ENCODE peak calls at places on chromosomes 6 and 20, in four cellular contexts. One of them, this sample, is unnamed.

GRCh38 chr20:21521596-21522478 is 8.0 kb upstream of the NKX2-2 start:
- DNase-seq in activated CD4-positive, alpha-beta T cell treated with anti-CD3 and anti-CD28 coated beads, Interleukin-2, amount 10 ng/mL, durations not matched to agents 7 days and 5 days: no peak
- DNase-seq in fibroblast of the conjunctiva: no peak
- DNase-seq in activated gamma-delta T cell: no peak
- DNase-seq in this sample: no peak

GRCh38 chr6:22556298-22556697 is 13.1 kb upstream of the HDGFL1 start:
- DNase-seq in activated CD4-positive, alpha-beta T cell treated with anti-CD3 and anti-CD28 coated beads, Interleukin-2, amount 10 ng/mL, durations not matched to agents 7 days and 5 days: no peak
- DNase-seq in fibroblast of the conjunctiva: no peak
- DNase-seq in activated gamma-delta T cell: no peak
- DNase-seq in this sample: no peak

GRCh38 chr6:11356404-11357155 is 124.1 kb upstream of the NEDD9 start:
- DNase-seq in activated CD4-positive, alpha-beta T cell treated with anti-CD3 and anti-CD28 coated beads, Interleukin-2, amount 10 ng/mL, durations not matched to agents 7 days and 5 days: no peak
- DNase-seq in fibroblast of the conjunctiva: no peak
- DNase-seq in activated gamma-delta T cell: no peak
- DNase-seq in this sample: no peak

GRCh38 chr6:17740559-17741220 is 34.0 kb upstream of the NUP153 start:
- DNase-seq in activated CD4-positive, alpha-beta T cell treated with anti-CD3 and anti-CD28 coated beads, Interleukin-2, amount 10 ng/mL, durations not matched to agents 7 days and 5 days: no peak
- DNase-seq in fibroblast of the conjunctiva: no peak
- DNase-seq in activated gamma-delta T cell: no peak
- DNase-seq in this sample: no peak

GRCh38 chr6:14520536-14520935 is 403.0 kb downstream of the CD83 start:
- DNase-seq in activated CD4-positive, alpha-beta T cell treated with anti-CD3 and anti-CD28 coated beads, Interleukin-2, amount 10 ng/mL, durations not matched to agents 7 days and 5 days: no peak
- DNase-seq in fibroblast of the conjunctiva: no peak
- DNase-seq in activated gamma-delta T cell: no peak
- DNase-seq in this sample: no peak

GRCh38 chr6:82906489-82906888 is 159.2 kb downstream of the UBE3D start:
- DNase-seq in activated CD4-positive, alpha-beta T cell treated with anti-CD3 and anti-CD28 coated beads, Interleukin-2, amount 10 ng/mL, durations not matched to agents 7 days and 5 days: no peak
- DNase-seq in fibroblast of the conjunctiva: no peak
- DNase-seq in activated gamma-delta T cell: no peak
- DNase-seq in this sample: no peak

GRCh38 chr6:157579467-157580031 is 198.6 kb downstream of the ZDHHC14 start:
- DNase-seq in activated CD4-positive, alpha-beta T cell treated with anti-CD3 and anti-CD28 coated beads, Interleukin-2, amount 10 ng/mL, durations not matched to agents 7 days and 5 days: peak
- DNase-seq in fibroblast of the conjunctiva: no peak
- DNase-seq in activated gamma-delta T cell: no peak
- DNase-seq in this sample: no peak

GRCh38 chr6:36594816-36595167 is 630 bp downstream of the SRSF3 start:
- DNase-seq in activated CD4-positive, alpha-beta T cell treated with anti-CD3 and anti-CD28 coated beads, Interleukin-2, amount 10 ng/mL, durations not matched to agents 7 days and 5 days: no peak
- DNase-seq in fibroblast of the conjunctiva: no peak
- DNase-seq in activated gamma-delta T cell: no peak
- DNase-seq in this sample: no peak

GRCh38 chr6:105509506-105510331 is 106.8 kb upstream of the PREP start:
- DNase-seq in activated CD4-positive, alpha-beta T cell treated with anti-CD3 and anti-CD28 coated beads, Interleukin-2, amount 10 ng/mL, durations not matched to agents 7 days and 5 days: no peak
- DNase-seq in fibroblast of the conjunctiva: no peak
- DNase-seq in activated gamma-delta T cell: no peak
- DNase-seq in this sample: no peak

GRCh38 chr6:152338335-152339125 is 298.6 kb downstream of the SYNE1 start:
- DNase-seq in activated CD4-positive, alpha-beta T cell treated with anti-CD3 and anti-CD28 coated beads, Interleukin-2, amount 10 ng/mL, durations not matched to agents 7 days and 5 days: peak
- DNase-seq in fibroblast of the conjunctiva: no peak
- DNase-seq in activated gamma-delta T cell: no peak
- DNase-seq in this sample: no peak

GRCh38 chr6:169807219-169807618 is 55.8 kb downstream of the ERMARD start:
- DNase-seq in activated CD4-positive, alpha-beta T cell treated with anti-CD3 and anti-CD28 coated beads, Interleukin-2, amount 10 ng/mL, durations not matched to agents 7 days and 5 days: no peak
- DNase-seq in fibroblast of the conjunctiva: no peak
- DNase-seq in activated gamma-delta T cell: no peak
- DNase-seq in this sample: no peak

GRCh38 chr20:57782631-57783041 is 72.8 kb upstream of the PMEPA1 start:
- DNase-seq in activated CD4-positive, alpha-beta T cell treated with anti-CD3 and anti-CD28 coated beads, Interleukin-2, amount 10 ng/mL, durations not matched to agents 7 days and 5 days: no peak
- DNase-seq in fibroblast of the conjunctiva: no peak
- DNase-seq in activated gamma-delta T cell: no peak
- DNase-seq in this sample: no peak

GRCh38 chr6:121668259-121668658 is 232.8 kb downstream of the GJA1 start:
- DNase-seq in activated CD4-positive, alpha-beta T cell treated with anti-CD3 and anti-CD28 coated beads, Interleukin-2, amount 10 ng/mL, durations not matched to agents 7 days and 5 days: no peak
- DNase-seq in fibroblast of the conjunctiva: no peak
- DNase-seq in activated gamma-delta T cell: no peak
- DNase-seq in this sample: no peak

GRCh38 chr6:66865771-66866170 is 1158.7 kb upstream of the EYS start:
- DNase-seq in activated CD4-positive, alpha-beta T cell treated with anti-CD3 and anti-CD28 coated beads, Interleukin-2, amount 10 ng/mL, durations not matched to agents 7 days and 5 days: no peak
- DNase-seq in fibroblast of the conjunctiva: no peak
- DNase-seq in activated gamma-delta T cell: no peak
- DNase-seq in this sample: no peak

GRCh38 chr20:45445805-45446562 is 23.6 kb upstream of the WFDC2 start:
- DNase-seq in activated CD4-positive, alpha-beta T cell treated with anti-CD3 and anti-CD28 coated beads, Interleukin-2, amount 10 ng/mL, durations not matched to agents 7 days and 5 days: peak
- DNase-seq in fibroblast of the conjunctiva: no peak
- DNase-seq in activated gamma-delta T cell: no peak
- DNase-seq in this sample: no peak

GRCh38 chr6:11143394-11144371 is 32.2 kb upstream of the ERVFRD-1 start:
- DNase-seq in activated CD4-positive, alpha-beta T cell treated with anti-CD3 and anti-CD28 coated beads, Interleukin-2, amount 10 ng/mL, durations not matched to agents 7 days and 5 days: no peak
- DNase-seq in fibroblast of the conjunctiva: peak
- DNase-seq in activated gamma-delta T cell: no peak
- DNase-seq in this sample: peak

GRCh38 chr20:44187054-44187762 is at the start of gene JPH2:
- DNase-seq in activated CD4-positive, alpha-beta T cell treated with anti-CD3 and anti-CD28 coated beads, Interleukin-2, amount 10 ng/mL, durations not matched to agents 7 days and 5 days: no peak
- DNase-seq in fibroblast of the conjunctiva: peak
- DNase-seq in activated gamma-delta T cell: no peak
- DNase-seq in this sample: peak

GRCh38 chr20:38453941-38454340 is 18.7 kb upstream of the RALGAPB start:
- DNase-seq in activated CD4-positive, alpha-beta T cell treated with anti-CD3 and anti-CD28 coated beads, Interleukin-2, amount 10 ng/mL, durations not matched to agents 7 days and 5 days: no peak
- DNase-seq in fibroblast of the conjunctiva: no peak
- DNase-seq in activated gamma-delta T cell: no peak
- DNase-seq in this sample: no peak

GRCh38 chr20:33669873-33670640 is 3.3 kb downstream of the ACTL10 start:
- DNase-seq in activated CD4-positive, alpha-beta T cell treated with anti-CD3 and anti-CD28 coated beads, Interleukin-2, amount 10 ng/mL, durations not matched to agents 7 days and 5 days: no peak
- DNase-seq in fibroblast of the conjunctiva: no peak
- DNase-seq in activated gamma-delta T cell: no peak
- DNase-seq in this sample: no peak

GRCh38 chr20:24637941-24638340 is 168.5 kb downstream of the SYNDIG1 start:
- DNase-seq in activated CD4-positive, alpha-beta T cell treated with anti-CD3 and anti-CD28 coated beads, Interleukin-2, amount 10 ng/mL, durations not matched to agents 7 days and 5 days: no peak
- DNase-seq in fibroblast of the conjunctiva: no peak
- DNase-seq in activated gamma-delta T cell: no peak
- DNase-seq in this sample: no peak

GRCh38 chr20:12201289-12201991 is 283.7 kb downstream of the BTBD3 start:
- DNase-seq in activated CD4-positive, alpha-beta T cell treated with anti-CD3 and anti-CD28 coated beads, Interleukin-2, amount 10 ng/mL, durations not matched to agents 7 days and 5 days: no peak
- DNase-seq in fibroblast of the conjunctiva: peak
- DNase-seq in activated gamma-delta T cell: no peak
- DNase-seq in this sample: no peak

GRCh38 chr6:133646021-133646682 is 242.8 kb upstream of the TCF21 start:
- DNase-seq in activated CD4-positive, alpha-beta T cell treated with anti-CD3 and anti-CD28 coated beads, Interleukin-2, amount 10 ng/mL, durations not matched to agents 7 days and 5 days: no peak
- DNase-seq in fibroblast of the conjunctiva: no peak
- DNase-seq in activated gamma-delta T cell: no peak
- DNase-seq in this sample: no peak

GRCh38 chr20:51811040-51811351 is 8.7 kb upstream of the SALL4 start:
- DNase-seq in activated CD4-positive, alpha-beta T cell treated with anti-CD3 and anti-CD28 coated beads, Interleukin-2, amount 10 ng/mL, durations not matched to agents 7 days and 5 days: no peak
- DNase-seq in fibroblast of the conjunctiva: peak
- DNase-seq in activated gamma-delta T cell: no peak
- DNase-seq in this sample: no peak

GRCh38 chr6:56091159-56091869 is 156.1 kb downstream of the COL21A1 start:
- DNase-seq in activated CD4-positive, alpha-beta T cell treated with anti-CD3 and anti-CD28 coated beads, Interleukin-2, amount 10 ng/mL, durations not matched to agents 7 days and 5 days: no peak
- DNase-seq in fibroblast of the conjunctiva: peak
- DNase-seq in activated gamma-delta T cell: no peak
- DNase-seq in this sample: peak

GRCh38 chr6:17877196-17877889 is 110.1 kb downstream of the KIF13A start:
- DNase-seq in activated CD4-positive, alpha-beta T cell treated with anti-CD3 and anti-CD28 coated beads, Interleukin-2, amount 10 ng/mL, durations not matched to agents 7 days and 5 days: no peak
- DNase-seq in fibroblast of the conjunctiva: peak
- DNase-seq in activated gamma-delta T cell: no peak
- DNase-seq in this sample: no peak

GRCh38 chr20:555933-556332 is 12.3 kb upstream of the CSNK2A1 start:
- DNase-seq in activated CD4-positive, alpha-beta T cell treated with anti-CD3 and anti-CD28 coated beads, Interleukin-2, amount 10 ng/mL, durations not matched to agents 7 days and 5 days: no peak
- DNase-seq in fibroblast of the conjunctiva: no peak
- DNase-seq in activated gamma-delta T cell: no peak
- DNase-seq in this sample: no peak

GRCh38 chr6:75526502-75527127 is 33.0 kb upstream of the FILIP1 start:
- DNase-seq in activated CD4-positive, alpha-beta T cell treated with anti-CD3 and anti-CD28 coated beads, Interleukin-2, amount 10 ng/mL, durations not matched to agents 7 days and 5 days: peak
- DNase-seq in fibroblast of the conjunctiva: peak
- DNase-seq in activated gamma-delta T cell: no peak
- DNase-seq in this sample: peak

GRCh38 chr6:108250240-108250866 is 10.5 kb downstream of the SNX3 start:
- DNase-seq in activated CD4-positive, alpha-beta T cell treated with anti-CD3 and anti-CD28 coated beads, Interleukin-2, amount 10 ng/mL, durations not matched to agents 7 days and 5 days: no peak
- DNase-seq in fibroblast of the conjunctiva: no peak
- DNase-seq in activated gamma-delta T cell: no peak
- DNase-seq in this sample: no peak

GRCh38 chr6:95133578-95133977 is 443.8 kb upstream of the MANEA start:
- DNase-seq in activated CD4-positive, alpha-beta T cell treated with anti-CD3 and anti-CD28 coated beads, Interleukin-2, amount 10 ng/mL, durations not matched to agents 7 days and 5 days: no peak
- DNase-seq in fibroblast of the conjunctiva: no peak
- DNase-seq in activated gamma-delta T cell: no peak
- DNase-seq in this sample: no peak

GRCh38 chr6:90459225-90459758 is 127.6 kb downstream of the MAP3K7 start:
- DNase-seq in activated CD4-positive, alpha-beta T cell treated with anti-CD3 and anti-CD28 coated beads, Interleukin-2, amount 10 ng/mL, durations not matched to agents 7 days and 5 days: no peak
- DNase-seq in fibroblast of the conjunctiva: no peak
- DNase-seq in activated gamma-delta T cell: no peak
- DNase-seq in this sample: no peak

GRCh38 chr6:73657201-73657600 is 3.4 kb upstream of the SLC17A5 start:
- DNase-seq in activated CD4-positive, alpha-beta T cell treated with anti-CD3 and anti-CD28 coated beads, Interleukin-2, amount 10 ng/mL, durations not matched to agents 7 days and 5 days: no peak
- DNase-seq in fibroblast of the conjunctiva: no peak
- DNase-seq in activated gamma-delta T cell: no peak
- DNase-seq in this sample: no peak

GRCh38 chr6:155121699-155122098 is 126.6 kb downstream of the TIAM2 start:
- DNase-seq in activated CD4-positive, alpha-beta T cell treated with anti-CD3 and anti-CD28 coated beads, Interleukin-2, amount 10 ng/mL, durations not matched to agents 7 days and 5 days: no peak
- DNase-seq in fibroblast of the conjunctiva: no peak
- DNase-seq in activated gamma-delta T cell: no peak
- DNase-seq in this sample: peak

GRCh38 chr6:41586564-41586963 is 40.4 kb downstream of the FOXP4 start:
- DNase-seq in activated CD4-positive, alpha-beta T cell treated with anti-CD3 and anti-CD28 coated beads, Interleukin-2, amount 10 ng/mL, durations not matched to agents 7 days and 5 days: no peak
- DNase-seq in fibroblast of the conjunctiva: no peak
- DNase-seq in activated gamma-delta T cell: no peak
- DNase-seq in this sample: no peak

This sample was measured in GM04504.